ENCODE peak calls at places on chromosomes 3 and 15, in six cellular contexts. M is GM06990; C is IMR-90; E is HCT116; G is WERI-Rb-1; J is CD8-positive, alpha-beta T cell. Q is an unnamed sample. For H3K36me3, the result is how much of the 10 kb centered on the place peaks cover.

GRCh38 chr3:117303446-117303845 is 593.9 kb downstream of the TUSC7 start:
- DNase-seq in E (no peak), C (peak), J (no peak), M (no peak), G (no peak), Q (no peak)

GRCh38 chr15:56929389-56929788 is 10.9 kb downstream of the TCF12 start:
- DNase-seq in J (no peak), G (no peak), E (no peak), M (no peak), C (peak), Q (peak)

GRCh38 chr3:127091376-127091775 is 101.6 kb upstream of the PRR23E start:
- DNase-seq in E (no peak), C (no peak), J (no peak), G (peak), M (no peak), Q (no peak)

GRCh38 chr3:160012108-160012507 is 23.5 kb downstream of the IL12A start:
- DNase-seq in J (no peak), G (no peak), C (no peak), E (no peak), M (peak), Q (no peak)

GRCh38 chr3:8603115-8603710 is 41.4 kb downstream of the SSUH2 start:
- DNase-seq in J (no peak), M (no peak), G (no peak), C (no peak), E (no peak), Q (no peak)

GRCh38 chr15:28936481-28936881 is 50.7 kb downstream of the APBA2 start:
- DNase-seq in J (no peak), E (no peak), G (no peak), M (no peak), C (no peak), Q (no peak)

GRCh38 chr3:135050536-135050935 is 255.5 kb downstream of the EPHB1 start:
- DNase-seq in J (no peak), C (no peak), E (no peak), G (no peak), M (no peak), Q (no peak)

GRCh38 chr3:5019411-5020261 is 40.4 kb downstream of the BHLHE40 start:
- DNase-seq in G (no peak), M (no peak), C (no peak), E (no peak), J (peak), Q (peak)

GRCh38 chr3:143121240-143122088 is 1.9 kb downstream of the CHST2 start:
- DNase-seq in J (peak), M (peak), C (peak), G (peak), E (no peak), Q (peak)

GRCh38 chr3:98892263-98892662 is 9.2 kb downstream of the DCBLD2 start:
- DNase-seq in E (no peak), G (no peak), M (no peak), J (no peak), C (no peak), Q (no peak)

GRCh38 chr3:52194541-52195296 is 3.2 kb upstream of the ALAS1 start:
- DNase-seq in J (no peak), E (no peak), M (no peak), C (peak), G (no peak), Q (no peak)

GRCh38 chr3:63429905-63430304 is 151.8 kb downstream of the SYNPR start:
- DNase-seq in G (no peak), M (no peak), C (no peak), E (no peak), J (no peak), Q (no peak)

GRCh38 chr15:51191072-51191665 is 96.5 kb upstream of the TNFAIP8L3 start:
- DNase-seq in J (no peak), C (no peak), G (no peak), E (no peak), M (no peak), Q (no peak)

GRCh38 chr15:101097111-101097510 is 154.7 kb downstream of the CHSY1 start:
- DNase-seq in G (no peak), C (no peak), J (no peak), E (no peak), M (no peak), Q (no peak)

GRCh38 chr3:197749601-197750395 is at the start of gene FYTTD1:
- DNase-seq in G (peak), J (peak), M (peak), C (peak), E (peak), Q (peak)
- TF ChIP-seq CTCF in G (peak), J (peak), M (peak), C (peak), E (peak), Q (peak)

GRCh38 chr15:74620636-74621545 is 5.3 kb downstream of the CLK3 start:
- DNase-seq in J (peak), C (peak), G (peak), E (peak), M (peak), Q (peak)

GRCh38 chr15:74621936-74622335 is 6.3 kb downstream of the CLK3 start:
- DNase-seq in E (no peak), M (no peak), G (no peak), J (no peak), C (no peak), Q (peak)

GRCh38 chr15:74621546-74621920 is 5.9 kb downstream of the CLK3 start:
- DNase-seq in G (no peak), E (no peak), J (no peak), M (no peak), C (no peak), Q (peak)

GRCh38 chr15:74624020-74624602 is 8.5 kb downstream of the CLK3 start:
- DNase-seq in J (no peak), E (no peak), M (no peak), G (no peak), C (no peak), Q (no peak)

DNA sequence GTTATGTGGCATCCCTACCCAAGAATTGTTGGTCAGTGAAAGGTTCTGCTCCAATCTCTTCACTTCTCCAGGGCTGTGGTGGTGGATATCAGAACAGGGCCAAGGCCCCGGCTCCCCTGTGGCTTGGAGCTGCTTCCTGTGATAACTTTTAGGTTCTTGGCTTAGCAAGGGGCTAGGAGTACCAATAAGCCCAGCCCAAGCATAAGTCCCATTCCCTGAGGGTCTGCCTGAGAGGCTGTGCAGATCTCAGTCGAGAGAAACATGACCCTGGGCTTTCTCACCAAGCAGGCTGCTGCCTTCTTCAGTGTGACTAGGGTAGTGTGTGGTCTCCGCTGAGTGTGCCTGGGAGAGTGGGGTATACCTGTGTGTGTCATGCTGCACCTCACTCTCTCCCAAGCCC is 7.1 kb downstream of the CLK3 start:
- DNase-seq in M (no peak), E (no peak), J (no peak), C (no peak), G (no peak), Q (peak)
- H3K36me3 ChIP-seq in M (half or more), E (half or more), J (half or more), C (half or more), G (half or more), Q (half or more)

GRCh38 chr3:172303941-172304558 is 144.2 kb downstream of the GHSR start:
- DNase-seq in M (no peak), E (no peak), G (no peak), J (no peak), C (no peak), Q (no peak)
- TF ChIP-seq CTCF in M (no peak), E (peak), G (no peak), J (no peak), C (peak), Q (peak)

DNA sequence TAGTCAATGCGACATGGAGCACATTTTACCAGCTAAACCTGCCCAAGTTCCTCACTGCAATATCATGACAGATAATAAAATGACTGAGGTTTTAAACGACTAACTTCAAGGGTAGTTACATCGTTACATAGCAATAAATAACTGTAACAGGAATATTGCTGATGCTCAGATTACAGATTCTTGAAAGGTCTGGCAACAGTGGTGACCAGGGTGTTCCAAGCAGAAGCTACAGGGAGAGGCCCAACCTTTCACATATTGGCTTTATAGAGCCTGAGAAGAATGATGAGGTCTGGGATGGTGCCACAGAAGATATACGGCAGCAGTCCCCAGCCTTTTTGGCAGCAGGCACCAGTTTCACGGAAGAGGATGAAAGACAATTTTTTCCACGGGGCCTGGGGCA is 51.1 kb upstream of the CSPG5 start:
- DNase-seq in G (no peak), J (no peak), M (no peak), C (no peak), E (no peak), Q (no peak)
- H3K36me3 ChIP-seq in G (half or more), J (under half), M (under half), C (under half), E (under half), Q (under half)

GRCh38 chr3:119420196-119420595 is 43.2 kb downstream of the TMEM39A start:
- DNase-seq in E (no peak), G (no peak), J (no peak), M (no peak), C (no peak), Q (no peak)
- TF ChIP-seq CTCF in E (peak), G (peak), J (no peak), M (no peak), C (no peak), Q (no peak)

GRCh38 chr3:141454055-141454454 is 32.8 kb upstream of the RASA2 start:
- DNase-seq in J (no peak), M (no peak), E (no peak), G (no peak), C (no peak), Q (no peak)
- H3K36me3 ChIP-seq in J (under half), M (under half), E (under half), G (under half), C (under half), Q (under half)

DNA sequence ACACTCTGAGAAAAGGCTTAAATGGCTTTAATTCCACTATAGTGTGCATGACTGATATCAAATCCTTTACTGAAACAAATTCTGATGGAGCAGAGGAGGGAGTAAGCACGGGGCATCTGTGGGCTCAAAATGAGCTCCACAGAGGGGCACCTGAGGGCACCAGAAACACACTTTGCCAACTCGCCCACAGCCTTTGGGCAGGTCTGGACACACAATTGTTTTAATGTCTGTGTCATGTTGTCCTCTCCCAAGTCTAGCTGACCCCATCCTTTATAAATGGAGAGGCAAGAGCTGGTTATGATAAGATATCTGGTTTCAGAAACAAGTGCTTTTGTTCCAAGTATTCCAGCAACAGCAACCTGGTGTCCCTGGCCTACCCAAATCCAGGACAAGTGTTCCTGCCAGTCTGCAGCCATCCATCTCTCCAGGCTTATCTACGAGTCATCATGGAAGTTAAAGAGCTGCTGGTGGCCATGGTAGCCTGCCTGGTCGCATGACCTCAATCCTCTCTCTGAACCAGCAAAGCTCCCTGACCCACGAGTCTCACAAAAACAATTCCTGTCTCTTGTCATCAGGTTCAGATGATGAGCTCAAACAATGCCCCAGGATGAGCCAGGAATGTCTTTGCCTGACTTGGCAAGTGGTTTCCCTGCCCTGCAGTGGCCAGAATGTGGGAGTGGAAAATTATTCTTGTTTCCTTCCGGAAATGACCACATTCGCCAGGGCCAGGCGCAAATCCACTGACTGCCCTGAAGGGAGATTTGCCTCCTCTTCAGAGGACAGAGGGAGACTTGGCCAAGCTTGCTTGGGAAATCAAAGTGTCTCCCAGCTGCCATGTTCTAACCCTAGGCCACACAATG is 64.4 kb upstream of the TPM1 start:
- DNase-seq in G (no peak), M (no peak), C (peak), J (no peak), E (no peak), Q (peak)
- TF ChIP-seq CTCF in G (no peak), M (no peak), C (no peak), J (no peak), E (no peak), Q (no peak)